ENCODE peak calls at places on chromosome 3, in five cellular contexts. One of them, this sample, is unnamed.

GRCh38 chr3:178772746-178773145 is 236.5 kb downstream of the KCNMB2 start:
- DNase-seq in cardiac muscle cell: no peak
- DNase-seq in fibroblast of the aortic adventitia: no peak
- DNase-seq in transverse colon: no peak
- DNase-seq in thoracic aorta: no peak
- DNase-seq in this sample: no peak

GRCh38 chr3:36227982-36228381 is 152.3 kb upstream of the STAC start:
- DNase-seq in cardiac muscle cell: no peak
- DNase-seq in transverse colon: no peak
- DNase-seq in thoracic aorta: no peak
- DNase-seq in fibroblast of the aortic adventitia: no peak
- DNase-seq in this sample: no peak

GRCh38 chr3:52367891-52368880 is 52.1 kb downstream of the DNAH1 start:
- DNase-seq in thoracic aorta: no peak
- DNase-seq in cardiac muscle cell: no peak
- DNase-seq in transverse colon: no peak
- DNase-seq in fibroblast of the aortic adventitia: no peak
- DNase-seq in this sample: no peak

GRCh38 chr3:107117156-107117555 is 260.1 kb upstream of the CCDC54 start:
- DNase-seq in cardiac muscle cell: no peak
- DNase-seq in fibroblast of the aortic adventitia: no peak
- DNase-seq in thoracic aorta: no peak
- DNase-seq in transverse colon: no peak
- DNase-seq in this sample: no peak

GRCh38 chr3:139670196-139670595 is 7.6 kb downstream of the NMNAT3 start:
- DNase-seq in cardiac muscle cell: no peak
- DNase-seq in transverse colon: no peak
- DNase-seq in fibroblast of the aortic adventitia: no peak
- DNase-seq in thoracic aorta: no peak
- DNase-seq in this sample: no peak

GRCh38 chr3:64763980-64764379 is 76.2 kb upstream of the ADAMTS9 start:
- DNase-seq in fibroblast of the aortic adventitia: no peak
- DNase-seq in transverse colon: no peak
- DNase-seq in thoracic aorta: no peak
- DNase-seq in cardiac muscle cell: no peak
- DNase-seq in this sample: no peak

GRCh38 chr3:98886525-98886924 is 15.0 kb downstream of the DCBLD2 start:
- DNase-seq in transverse colon: no peak
- DNase-seq in cardiac muscle cell: no peak
- DNase-seq in thoracic aorta: no peak
- DNase-seq in fibroblast of the aortic adventitia: no peak
- DNase-seq in this sample: no peak

GRCh38 chr3:177731644-177732268 is 534.5 kb upstream of the TBL1XR1 start:
- DNase-seq in cardiac muscle cell: no peak
- DNase-seq in fibroblast of the aortic adventitia: peak; percentile 88
- DNase-seq in transverse colon: no peak
- DNase-seq in thoracic aorta: no peak
- DNase-seq in this sample: no peak

GRCh38 chr3:167110906-167111305 is 269.2 kb downstream of the ZBBX start:
- DNase-seq in fibroblast of the aortic adventitia: no peak
- DNase-seq in cardiac muscle cell: peak; percentile 5
- DNase-seq in transverse colon: no peak
- DNase-seq in thoracic aorta: no peak
- DNase-seq in this sample: no peak

GRCh38 chr3:13582366-13583250 is 33.7 kb downstream of the FBLN2 start:
- DNase-seq in cardiac muscle cell: no peak
- DNase-seq in thoracic aorta: no peak
- DNase-seq in fibroblast of the aortic adventitia: no peak
- DNase-seq in transverse colon: no peak
- DNase-seq in this sample: no peak

GRCh38 chr3:164851204-164851603 is 227.1 kb downstream of the SI start:
- DNase-seq in fibroblast of the aortic adventitia: no peak
- DNase-seq in cardiac muscle cell: no peak
- DNase-seq in transverse colon: no peak
- DNase-seq in thoracic aorta: no peak
- DNase-seq in this sample: no peak

GRCh38 chr3:11539218-11539617 is 104.5 kb downstream of the VGLL4 start:
- DNase-seq in cardiac muscle cell: no peak
- DNase-seq in fibroblast of the aortic adventitia: no peak
- DNase-seq in thoracic aorta: no peak
- DNase-seq in transverse colon: no peak
- DNase-seq in this sample: no peak

GRCh38 chr3:178137206-178137605 is 399.0 kb upstream of the KCNMB2 start:
- DNase-seq in cardiac muscle cell: no peak
- DNase-seq in transverse colon: no peak
- DNase-seq in thoracic aorta: no peak
- DNase-seq in fibroblast of the aortic adventitia: no peak
- DNase-seq in this sample: no peak

GRCh38 chr3:137263982-137264777 is 306.4 kb downstream of the IL20RB start:
- DNase-seq in thoracic aorta: no peak
- DNase-seq in fibroblast of the aortic adventitia: no peak
- DNase-seq in transverse colon: peak; percentile 7
- DNase-seq in cardiac muscle cell: peak; percentile 23
- DNase-seq in this sample: no peak

GRCh38 chr3:52218953-52219650 is 6.3 kb downstream of the TLR9 start:
- DNase-seq in cardiac muscle cell: no peak
- DNase-seq in transverse colon: no peak
- DNase-seq in thoracic aorta: no peak
- DNase-seq in fibroblast of the aortic adventitia: peak; percentile 47
- DNase-seq in this sample: peak; percentile 73

GRCh38 chr3:123110238-123110952 is 43.6 kb downstream of the PDIA5 start:
- DNase-seq in transverse colon: no peak
- DNase-seq in fibroblast of the aortic adventitia: no peak
- DNase-seq in thoracic aorta: no peak
- DNase-seq in cardiac muscle cell: no peak
- DNase-seq in this sample: no peak

GRCh38 chr3:189316296-189317019 is 144.7 kb downstream of the TPRG1 start:
- DNase-seq in transverse colon: peak; percentile 65
- DNase-seq in thoracic aorta: no peak
- DNase-seq in cardiac muscle cell: peak; percentile 60
- DNase-seq in fibroblast of the aortic adventitia: no peak
- DNase-seq in this sample: no peak

GRCh38 chr3:141486416-141486734 is 452 bp upstream of the RASA2 start:
- DNase-seq in thoracic aorta: no peak
- DNase-seq in fibroblast of the aortic adventitia: no peak
- DNase-seq in transverse colon: no peak
- DNase-seq in cardiac muscle cell: no peak
- DNase-seq in this sample: no peak

GRCh38 chr3:179100652-179101051 is 29.0 kb upstream of the ZMAT3 start:
- DNase-seq in thoracic aorta: no peak
- DNase-seq in fibroblast of the aortic adventitia: no peak
- DNase-seq in cardiac muscle cell: no peak
- DNase-seq in transverse colon: no peak
- DNase-seq in this sample: no peak

DNA sequence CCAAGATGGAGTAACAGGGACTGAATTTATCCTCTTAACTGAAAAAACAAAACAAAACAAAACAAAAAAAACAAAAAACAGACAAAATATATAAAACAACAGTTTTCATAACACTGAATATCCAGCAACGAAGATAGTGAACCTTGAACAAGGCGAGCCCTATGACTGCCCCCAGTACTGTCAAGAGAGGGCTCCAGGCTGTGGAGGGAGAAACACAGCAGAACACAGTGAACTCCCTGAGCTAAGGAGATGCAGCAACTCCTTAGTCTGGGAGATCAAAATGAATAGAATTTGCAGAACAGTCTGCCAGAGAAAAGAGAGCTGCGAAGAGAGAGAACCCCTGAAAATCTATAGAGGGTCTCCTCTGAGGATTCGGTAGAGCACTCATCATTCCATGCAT is 102.0 kb downstream of the FRMD4B start:
- DNase-seq in transverse colon: no peak
- DNase-seq in thoracic aorta: no peak
- DNase-seq in fibroblast of the aortic adventitia: no peak
- DNase-seq in cardiac muscle cell: no peak
- DNase-seq in this sample: no peak
- TF ChIP-seq CTCF in transverse colon: no peak
- TF ChIP-seq CTCF in thoracic aorta: no peak
- TF ChIP-seq CTCF in fibroblast of the aortic adventitia: no peak
- TF ChIP-seq CTCF in cardiac muscle cell: no peak
- TF ChIP-seq CTCF in this sample: no peak

GRCh38 chr3:67863869-67864268 is 209.5 kb upstream of the SUCLG2 start:
- DNase-seq in thoracic aorta: no peak
- DNase-seq in fibroblast of the aortic adventitia: peak; percentile 15
- DNase-seq in cardiac muscle cell: peak; percentile 14
- DNase-seq in transverse colon: no peak
- DNase-seq in this sample: no peak
- TF ChIP-seq CTCF in thoracic aorta: no peak
- TF ChIP-seq CTCF in fibroblast of the aortic adventitia: peak; percentile 8
- TF ChIP-seq CTCF in cardiac muscle cell: no peak
- TF ChIP-seq CTCF in transverse colon: no peak
- TF ChIP-seq CTCF in this sample: no peak

GRCh38 chr3:108157275-108157674 is 64.9 kb downstream of the IFT57 start:
- DNase-seq in transverse colon: no peak
- DNase-seq in thoracic aorta: no peak
- DNase-seq in cardiac muscle cell: no peak
- DNase-seq in fibroblast of the aortic adventitia: no peak
- DNase-seq in this sample: no peak

GRCh38 chr3:108156312-108156853 is 65.6 kb upstream of the CD47 start:
- DNase-seq in cardiac muscle cell: no peak
- DNase-seq in thoracic aorta: no peak
- DNase-seq in fibroblast of the aortic adventitia: no peak
- DNase-seq in transverse colon: no peak
- DNase-seq in this sample: no peak

GRCh38 chr3:108150200-108150599 is 59.4 kb upstream of the CD47 start:
- DNase-seq in cardiac muscle cell: no peak
- DNase-seq in transverse colon: no peak
- DNase-seq in thoracic aorta: no peak
- DNase-seq in fibroblast of the aortic adventitia: no peak
- DNase-seq in this sample: no peak

GRCh38 chr3:108152261-108152660 is 61.4 kb upstream of the CD47 start:
- DNase-seq in fibroblast of the aortic adventitia: peak; percentile 28
- DNase-seq in thoracic aorta: no peak
- DNase-seq in transverse colon: no peak
- DNase-seq in cardiac muscle cell: no peak
- DNase-seq in this sample: no peak

GRCh38 chr3:108153451-108153981 is 62.7 kb upstream of the CD47 start:
- DNase-seq in fibroblast of the aortic adventitia: peak; percentile 70
- DNase-seq in thoracic aorta: no peak
- DNase-seq in transverse colon: peak; percentile 66
- DNase-seq in cardiac muscle cell: peak; percentile 46
- DNase-seq in this sample: peak; percentile 45
- TF ChIP-seq CTCF in fibroblast of the aortic adventitia: peak; percentile 49
- TF ChIP-seq CTCF in thoracic aorta: peak; percentile 12
- TF ChIP-seq CTCF in transverse colon: peak; percentile 40
- TF ChIP-seq CTCF in cardiac muscle cell: peak; percentile 56
- TF ChIP-seq CTCF in this sample: peak; percentile 18

GRCh38 chr3:171646357-171647133 is 163.7 kb downstream of the PLD1 start:
- DNase-seq in thoracic aorta: no peak
- DNase-seq in cardiac muscle cell: peak; percentile 48
- DNase-seq in fibroblast of the aortic adventitia: peak; percentile 88
- DNase-seq in transverse colon: no peak
- DNase-seq in this sample: no peak

GRCh38 chr3:171644681-171645080 is 165.6 kb downstream of the PLD1 start:
- DNase-seq in thoracic aorta: no peak
- DNase-seq in fibroblast of the aortic adventitia: no peak
- DNase-seq in cardiac muscle cell: no peak
- DNase-seq in transverse colon: no peak
- DNase-seq in this sample: no peak

GRCh38 chr3:171643033-171643432 is 167.2 kb downstream of the PLD1 start:
- DNase-seq in transverse colon: no peak
- DNase-seq in thoracic aorta: no peak
- DNase-seq in cardiac muscle cell: no peak
- DNase-seq in fibroblast of the aortic adventitia: no peak
- DNase-seq in this sample: no peak

GRCh38 chr3:171640520-171641412 is 169.5 kb downstream of the PLD1 start:
- DNase-seq in fibroblast of the aortic adventitia: peak; percentile 66
- DNase-seq in cardiac muscle cell: peak; percentile 81
- DNase-seq in thoracic aorta: no peak
- DNase-seq in transverse colon: no peak
- DNase-seq in this sample: no peak
- TF ChIP-seq CTCF in fibroblast of the aortic adventitia: peak; percentile 34
- TF ChIP-seq CTCF in cardiac muscle cell: peak; percentile 19
- TF ChIP-seq CTCF in thoracic aorta: no peak
- TF ChIP-seq CTCF in transverse colon: no peak
- TF ChIP-seq CTCF in this sample: no peak

GRCh38 chr3:47065681-47066080 is 86.2 kb downstream of the NBEAL2 start:
- DNase-seq in cardiac muscle cell: no peak
- DNase-seq in thoracic aorta: no peak
- DNase-seq in fibroblast of the aortic adventitia: no peak
- DNase-seq in transverse colon: no peak
- DNase-seq in this sample: no peak
- TF ChIP-seq CTCF in cardiac muscle cell: no peak
- TF ChIP-seq CTCF in thoracic aorta: no peak
- TF ChIP-seq CTCF in fibroblast of the aortic adventitia: no peak
- TF ChIP-seq CTCF in transverse colon: no peak
- TF ChIP-seq CTCF in this sample: no peak

GRCh38 chr3:143016321-143016972 is 15.1 kb downstream of the U2SURP start:
- DNase-seq in transverse colon: no peak
- DNase-seq in cardiac muscle cell: no peak
- DNase-seq in thoracic aorta: no peak
- DNase-seq in fibroblast of the aortic adventitia: no peak
- DNase-seq in this sample: no peak
- TF ChIP-seq CTCF in transverse colon: peak; percentile 38
- TF ChIP-seq CTCF in cardiac muscle cell: peak; percentile 39
- TF ChIP-seq CTCF in thoracic aorta: peak; percentile 27
- TF ChIP-seq CTCF in fibroblast of the aortic adventitia: peak; percentile 38
- TF ChIP-seq CTCF in this sample: peak; percentile 58

DNA sequence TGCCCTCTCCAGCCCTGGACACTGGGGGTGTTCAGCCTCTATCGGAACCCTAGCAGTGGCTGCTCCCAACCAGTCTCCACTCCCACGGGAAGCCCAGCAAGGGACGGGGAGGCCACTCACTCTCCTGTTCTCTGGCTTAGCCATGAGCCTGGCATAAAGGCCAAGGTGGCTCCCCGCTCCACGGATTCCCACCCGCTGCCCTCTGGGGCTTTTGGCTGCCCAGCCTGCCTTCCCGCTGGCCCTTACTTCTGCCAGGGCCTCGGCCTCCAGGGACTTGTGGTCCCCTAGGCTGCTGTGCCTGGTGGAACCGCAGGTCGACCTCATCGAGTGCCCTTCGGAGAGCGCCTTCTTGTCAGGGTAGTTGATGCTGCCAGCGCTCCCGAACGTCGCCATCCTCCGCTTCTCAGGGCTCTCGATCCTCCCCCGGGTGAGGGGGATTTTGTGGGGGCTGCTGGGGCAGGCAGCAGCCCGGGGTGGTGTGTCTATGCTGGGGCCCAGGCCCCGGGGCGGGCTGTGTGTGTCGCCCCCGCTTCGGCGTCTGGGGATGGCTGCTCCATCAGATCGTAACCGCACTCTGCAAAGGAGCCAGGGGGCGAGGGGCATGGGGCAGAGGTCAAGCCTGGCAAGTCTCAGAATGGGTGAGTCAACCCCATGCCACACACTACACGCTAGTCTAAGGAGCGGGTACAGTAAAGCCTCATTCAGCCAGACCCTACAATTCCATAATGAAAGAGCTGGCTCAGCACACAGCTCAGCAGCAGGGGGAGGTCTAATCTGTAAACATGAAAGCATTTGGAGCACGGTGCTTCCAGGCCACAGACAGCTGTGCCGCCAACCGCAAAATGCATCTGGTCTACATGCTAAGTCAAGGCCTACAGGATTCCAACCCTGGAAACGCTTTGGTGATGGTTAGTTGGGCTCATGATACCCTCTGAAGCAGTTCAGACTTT is 27.3 kb upstream of the RAD18 start:
- DNase-seq in fibroblast of the aortic adventitia: no peak
- DNase-seq in transverse colon: no peak
- DNase-seq in cardiac muscle cell: no peak
- DNase-seq in thoracic aorta: no peak
- DNase-seq in this sample: no peak
- TF ChIP-seq CTCF in fibroblast of the aortic adventitia: no peak
- TF ChIP-seq CTCF in transverse colon: no peak
- TF ChIP-seq CTCF in cardiac muscle cell: no peak
- TF ChIP-seq CTCF in thoracic aorta: no peak
- TF ChIP-seq CTCF in this sample: no peak

GRCh38 chr3:184174646-184175492 is at the start of gene AP2M1:
- DNase-seq in transverse colon: peak; percentile 98
- DNase-seq in fibroblast of the aortic adventitia: peak; percentile 99
- DNase-seq in thoracic aorta: peak; percentile 97
- DNase-seq in cardiac muscle cell: peak; percentile 99
- DNase-seq in this sample: peak; percentile 99
- TF ChIP-seq CTCF in transverse colon: no peak
- TF ChIP-seq CTCF in fibroblast of the aortic adventitia: no peak
- TF ChIP-seq CTCF in thoracic aorta: no peak
- TF ChIP-seq CTCF in cardiac muscle cell: peak; percentile 5
- TF ChIP-seq CTCF in this sample: no peak

This sample was measured in lower lobe of right lung.